ENCODE peak calls at places on chromosomes 6 and 20, in eight cellular contexts. One of them, this sample, is unnamed.
A peak's percentile ranks its signal among the peaks of the same experiment; 100 is the strongest.

GRCh38 chr6:127635091-127635490 is 58.1 kb downstream of the C6orf58 start:
- DNase-seq in HFF-Myc: no peak
- DNase-seq in spleen: no peak
- DNase-seq in fibroblast of the aortic adventitia: no peak
- DNase-seq in GM18507: no peak
- DNase-seq in Kasumi-1: no peak
- DNase-seq in activated CD4-positive, alpha-beta T cell treated with anti-CD3 and anti-CD28 coated beads, Interleukin-2, amount 10 ng/mL, durations not matched to agents 7 days and 5 days: no peak
- DNase-seq in effector CD4-positive, alpha-beta T cell: no peak
- DNase-seq in this sample: no peak

GRCh38 chr6:53651149-53651763 is 14.3 kb downstream of the KLHL31 start:
- DNase-seq in GM18507: no peak
- DNase-seq in effector CD4-positive, alpha-beta T cell: peak; percentile 54
- DNase-seq in Kasumi-1: peak; percentile 87
- DNase-seq in HFF-Myc: peak; percentile 63
- DNase-seq in spleen: no peak
- DNase-seq in fibroblast of the aortic adventitia: peak; percentile 89
- DNase-seq in activated CD4-positive, alpha-beta T cell treated with anti-CD3 and anti-CD28 coated beads, Interleukin-2, amount 10 ng/mL, durations not matched to agents 7 days and 5 days: peak; percentile 82
- DNase-seq in this sample: peak; percentile 43

GRCh38 chr6:4460595-4461475 is 315.4 kb upstream of the CDYL start:
- DNase-seq in GM18507: no peak
- DNase-seq in activated CD4-positive, alpha-beta T cell treated with anti-CD3 and anti-CD28 coated beads, Interleukin-2, amount 10 ng/mL, durations not matched to agents 7 days and 5 days: no peak
- DNase-seq in spleen: no peak
- DNase-seq in HFF-Myc: peak; percentile 42
- DNase-seq in effector CD4-positive, alpha-beta T cell: no peak
- DNase-seq in Kasumi-1: no peak
- DNase-seq in fibroblast of the aortic adventitia: peak; percentile 84
- DNase-seq in this sample: no peak

GRCh38 chr6:95087394-95088097 is 489.8 kb upstream of the MANEA start:
- DNase-seq in Kasumi-1: peak; percentile 40
- DNase-seq in activated CD4-positive, alpha-beta T cell treated with anti-CD3 and anti-CD28 coated beads, Interleukin-2, amount 10 ng/mL, durations not matched to agents 7 days and 5 days: no peak
- DNase-seq in GM18507: no peak
- DNase-seq in fibroblast of the aortic adventitia: peak; percentile 91
- DNase-seq in HFF-Myc: no peak
- DNase-seq in spleen: no peak
- DNase-seq in effector CD4-positive, alpha-beta T cell: no peak
- DNase-seq in this sample: no peak

GRCh38 chr6:133645000-133645619 is 243.8 kb upstream of the TCF21 start:
- DNase-seq in Kasumi-1: no peak
- DNase-seq in effector CD4-positive, alpha-beta T cell: no peak
- DNase-seq in GM18507: no peak
- DNase-seq in spleen: no peak
- DNase-seq in HFF-Myc: peak; percentile 78
- DNase-seq in activated CD4-positive, alpha-beta T cell treated with anti-CD3 and anti-CD28 coated beads, Interleukin-2, amount 10 ng/mL, durations not matched to agents 7 days and 5 days: no peak
- DNase-seq in fibroblast of the aortic adventitia: peak; percentile 64
- DNase-seq in this sample: no peak

GRCh38 chr6:30044630-30045029 is 16.4 kb upstream of the POLR1H start:
- DNase-seq in HFF-Myc: no peak
- DNase-seq in GM18507: no peak
- DNase-seq in spleen: no peak
- DNase-seq in effector CD4-positive, alpha-beta T cell: no peak
- DNase-seq in activated CD4-positive, alpha-beta T cell treated with anti-CD3 and anti-CD28 coated beads, Interleukin-2, amount 10 ng/mL, durations not matched to agents 7 days and 5 days: no peak
- DNase-seq in Kasumi-1: no peak
- DNase-seq in fibroblast of the aortic adventitia: peak; percentile 68
- DNase-seq in this sample: no peak

GRCh38 chr6:101926149-101926925 is 532.8 kb downstream of the GRIK2 start:
- DNase-seq in GM18507: no peak
- DNase-seq in activated CD4-positive, alpha-beta T cell treated with anti-CD3 and anti-CD28 coated beads, Interleukin-2, amount 10 ng/mL, durations not matched to agents 7 days and 5 days: no peak
- DNase-seq in Kasumi-1: no peak
- DNase-seq in HFF-Myc: peak; percentile 10
- DNase-seq in effector CD4-positive, alpha-beta T cell: no peak
- DNase-seq in fibroblast of the aortic adventitia: peak; percentile 8
- DNase-seq in spleen: no peak
- DNase-seq in this sample: no peak

GRCh38 chr6:33676416-33677152 is 34.9 kb downstream of the UQCC2 start:
- DNase-seq in fibroblast of the aortic adventitia: no peak
- DNase-seq in GM18507: no peak
- DNase-seq in HFF-Myc: no peak
- DNase-seq in spleen: no peak
- DNase-seq in activated CD4-positive, alpha-beta T cell treated with anti-CD3 and anti-CD28 coated beads, Interleukin-2, amount 10 ng/mL, durations not matched to agents 7 days and 5 days: no peak
- DNase-seq in effector CD4-positive, alpha-beta T cell: no peak
- DNase-seq in Kasumi-1: no peak
- DNase-seq in this sample: no peak

GRCh38 chr20:55522296-55522815 is 483.0 kb downstream of the CBLN4 start:
- DNase-seq in Kasumi-1: no peak
- DNase-seq in effector CD4-positive, alpha-beta T cell: no peak
- DNase-seq in GM18507: no peak
- DNase-seq in fibroblast of the aortic adventitia: no peak
- DNase-seq in activated CD4-positive, alpha-beta T cell treated with anti-CD3 and anti-CD28 coated beads, Interleukin-2, amount 10 ng/mL, durations not matched to agents 7 days and 5 days: no peak
- DNase-seq in HFF-Myc: no peak
- DNase-seq in spleen: no peak
- DNase-seq in this sample: no peak

GRCh38 chr6:82017316-82017715 is 230.2 kb downstream of the IBTK start:
- DNase-seq in activated CD4-positive, alpha-beta T cell treated with anti-CD3 and anti-CD28 coated beads, Interleukin-2, amount 10 ng/mL, durations not matched to agents 7 days and 5 days: no peak
- DNase-seq in effector CD4-positive, alpha-beta T cell: no peak
- DNase-seq in spleen: no peak
- DNase-seq in fibroblast of the aortic adventitia: peak; percentile 85
- DNase-seq in GM18507: no peak
- DNase-seq in Kasumi-1: no peak
- DNase-seq in HFF-Myc: no peak
- DNase-seq in this sample: no peak

GRCh38 chr6:3742076-3742425 is 9.5 kb downstream of the PXDC1 start:
- DNase-seq in spleen: no peak
- DNase-seq in HFF-Myc: no peak
- DNase-seq in GM18507: no peak
- DNase-seq in activated CD4-positive, alpha-beta T cell treated with anti-CD3 and anti-CD28 coated beads, Interleukin-2, amount 10 ng/mL, durations not matched to agents 7 days and 5 days: no peak
- DNase-seq in effector CD4-positive, alpha-beta T cell: no peak
- DNase-seq in fibroblast of the aortic adventitia: no peak
- DNase-seq in Kasumi-1: no peak
- DNase-seq in this sample: no peak

GRCh38 chr20:38054647-38055046 is 21.1 kb downstream of the RPRD1B start:
- DNase-seq in activated CD4-positive, alpha-beta T cell treated with anti-CD3 and anti-CD28 coated beads, Interleukin-2, amount 10 ng/mL, durations not matched to agents 7 days and 5 days: no peak
- DNase-seq in effector CD4-positive, alpha-beta T cell: no peak
- DNase-seq in fibroblast of the aortic adventitia: no peak
- DNase-seq in HFF-Myc: no peak
- DNase-seq in Kasumi-1: no peak
- DNase-seq in GM18507: no peak
- DNase-seq in spleen: no peak
- DNase-seq in this sample: no peak

GRCh38 chr20:46299078-46299477 is 9.2 kb downstream of the CDH22 start:
- DNase-seq in spleen: no peak
- DNase-seq in Kasumi-1: no peak
- DNase-seq in HFF-Myc: no peak
- DNase-seq in activated CD4-positive, alpha-beta T cell treated with anti-CD3 and anti-CD28 coated beads, Interleukin-2, amount 10 ng/mL, durations not matched to agents 7 days and 5 days: no peak
- DNase-seq in effector CD4-positive, alpha-beta T cell: no peak
- DNase-seq in fibroblast of the aortic adventitia: no peak
- DNase-seq in GM18507: no peak
- DNase-seq in this sample: no peak

GRCh38 chr6:6771224-6771915 is 182.8 kb downstream of the LY86 start:
- DNase-seq in GM18507: no peak
- DNase-seq in fibroblast of the aortic adventitia: no peak
- DNase-seq in HFF-Myc: no peak
- DNase-seq in effector CD4-positive, alpha-beta T cell: no peak
- DNase-seq in Kasumi-1: no peak
- DNase-seq in spleen: no peak
- DNase-seq in activated CD4-positive, alpha-beta T cell treated with anti-CD3 and anti-CD28 coated beads, Interleukin-2, amount 10 ng/mL, durations not matched to agents 7 days and 5 days: no peak
- DNase-seq in this sample: no peak

GRCh38 chr6:131949615-131949908 is 1.6 kb downstream of the CCN2 start:
- DNase-seq in Kasumi-1: no peak
- DNase-seq in spleen: no peak
- DNase-seq in HFF-Myc: no peak
- DNase-seq in activated CD4-positive, alpha-beta T cell treated with anti-CD3 and anti-CD28 coated beads, Interleukin-2, amount 10 ng/mL, durations not matched to agents 7 days and 5 days: no peak
- DNase-seq in fibroblast of the aortic adventitia: peak; percentile 96
- DNase-seq in effector CD4-positive, alpha-beta T cell: no peak
- DNase-seq in GM18507: no peak
- DNase-seq in this sample: no peak

GRCh38 chr6:156348376-156348775 is 428.8 kb upstream of the ARID1B start:
- DNase-seq in activated CD4-positive, alpha-beta T cell treated with anti-CD3 and anti-CD28 coated beads, Interleukin-2, amount 10 ng/mL, durations not matched to agents 7 days and 5 days: no peak
- DNase-seq in fibroblast of the aortic adventitia: no peak
- DNase-seq in spleen: no peak
- DNase-seq in GM18507: no peak
- DNase-seq in HFF-Myc: no peak
- DNase-seq in effector CD4-positive, alpha-beta T cell: no peak
- DNase-seq in Kasumi-1: peak; percentile 38
- DNase-seq in this sample: no peak

GRCh38 chr20:46621492-46621891 is 29.8 kb downstream of the SLC13A3 start:
- DNase-seq in HFF-Myc: no peak
- DNase-seq in fibroblast of the aortic adventitia: peak; percentile 29
- DNase-seq in effector CD4-positive, alpha-beta T cell: no peak
- DNase-seq in Kasumi-1: no peak
- DNase-seq in GM18507: no peak
- DNase-seq in activated CD4-positive, alpha-beta T cell treated with anti-CD3 and anti-CD28 coated beads, Interleukin-2, amount 10 ng/mL, durations not matched to agents 7 days and 5 days: no peak
- DNase-seq in spleen: no peak
- DNase-seq in this sample: no peak

GRCh38 chr6:33957391-33958207 is 153.8 kb upstream of the MLN start:
- DNase-seq in fibroblast of the aortic adventitia: no peak
- DNase-seq in spleen: peak; percentile 37
- DNase-seq in activated CD4-positive, alpha-beta T cell treated with anti-CD3 and anti-CD28 coated beads, Interleukin-2, amount 10 ng/mL, durations not matched to agents 7 days and 5 days: no peak
- DNase-seq in Kasumi-1: no peak
- DNase-seq in GM18507: no peak
- DNase-seq in effector CD4-positive, alpha-beta T cell: no peak
- DNase-seq in HFF-Myc: no peak
- DNase-seq in this sample: no peak

GRCh38 chr6:10954590-10955010 is 67.7 kb downstream of the SYCP2L start:
- DNase-seq in GM18507: peak; percentile 33
- DNase-seq in fibroblast of the aortic adventitia: peak; percentile 73
- DNase-seq in activated CD4-positive, alpha-beta T cell treated with anti-CD3 and anti-CD28 coated beads, Interleukin-2, amount 10 ng/mL, durations not matched to agents 7 days and 5 days: peak; percentile 72
- DNase-seq in Kasumi-1: peak; percentile 31
- DNase-seq in spleen: peak; percentile 90
- DNase-seq in effector CD4-positive, alpha-beta T cell: peak; percentile 33
- DNase-seq in HFF-Myc: peak; percentile 52
- DNase-seq in this sample: peak; percentile 48

GRCh38 chr20:47535088-47535487 is 33.4 kb downstream of the NCOA3 start:
- DNase-seq in effector CD4-positive, alpha-beta T cell: no peak
- DNase-seq in activated CD4-positive, alpha-beta T cell treated with anti-CD3 and anti-CD28 coated beads, Interleukin-2, amount 10 ng/mL, durations not matched to agents 7 days and 5 days: no peak
- DNase-seq in GM18507: no peak
- DNase-seq in spleen: no peak
- DNase-seq in Kasumi-1: no peak
- DNase-seq in HFF-Myc: no peak
- DNase-seq in fibroblast of the aortic adventitia: no peak
- DNase-seq in this sample: no peak

GRCh38 chr6:138443979-138444378 is 40.0 kb downstream of the HEBP2 start:
- DNase-seq in fibroblast of the aortic adventitia: no peak
- DNase-seq in spleen: no peak
- DNase-seq in HFF-Myc: no peak
- DNase-seq in Kasumi-1: no peak
- DNase-seq in effector CD4-positive, alpha-beta T cell: no peak
- DNase-seq in activated CD4-positive, alpha-beta T cell treated with anti-CD3 and anti-CD28 coated beads, Interleukin-2, amount 10 ng/mL, durations not matched to agents 7 days and 5 days: no peak
- DNase-seq in GM18507: no peak
- DNase-seq in this sample: no peak

GRCh38 chr6:18166314-18167007 is 11.2 kb downstream of the KDM1B start:
- DNase-seq in fibroblast of the aortic adventitia: peak; percentile 61
- DNase-seq in GM18507: no peak
- DNase-seq in effector CD4-positive, alpha-beta T cell: no peak
- DNase-seq in HFF-Myc: no peak
- DNase-seq in Kasumi-1: no peak
- DNase-seq in spleen: no peak
- DNase-seq in activated CD4-positive, alpha-beta T cell treated with anti-CD3 and anti-CD28 coated beads, Interleukin-2, amount 10 ng/mL, durations not matched to agents 7 days and 5 days: no peak
- DNase-seq in this sample: no peak

GRCh38 chr6:163427498-163428254 is 13.2 kb downstream of the QKI start:
- DNase-seq in activated CD4-positive, alpha-beta T cell treated with anti-CD3 and anti-CD28 coated beads, Interleukin-2, amount 10 ng/mL, durations not matched to agents 7 days and 5 days: no peak
- DNase-seq in fibroblast of the aortic adventitia: peak; percentile 88
- DNase-seq in GM18507: no peak
- DNase-seq in Kasumi-1: peak; percentile 65
- DNase-seq in spleen: no peak
- DNase-seq in effector CD4-positive, alpha-beta T cell: no peak
- DNase-seq in HFF-Myc: no peak
- DNase-seq in this sample: no peak

GRCh38 chr6:112337209-112337638 is 9.9 kb upstream of the RFPL4B start:
- DNase-seq in fibroblast of the aortic adventitia: peak; percentile 87
- DNase-seq in GM18507: no peak
- DNase-seq in Kasumi-1: peak; percentile 54
- DNase-seq in spleen: no peak
- DNase-seq in HFF-Myc: peak; percentile 82
- DNase-seq in effector CD4-positive, alpha-beta T cell: no peak
- DNase-seq in activated CD4-positive, alpha-beta T cell treated with anti-CD3 and anti-CD28 coated beads, Interleukin-2, amount 10 ng/mL, durations not matched to agents 7 days and 5 days: no peak
- DNase-seq in this sample: no peak

GRCh38 chr6:43823879-43824740 is 54.1 kb downstream of the VEGFA start:
- DNase-seq in fibroblast of the aortic adventitia: no peak
- DNase-seq in GM18507: no peak
- DNase-seq in HFF-Myc: no peak
- DNase-seq in effector CD4-positive, alpha-beta T cell: no peak
- DNase-seq in activated CD4-positive, alpha-beta T cell treated with anti-CD3 and anti-CD28 coated beads, Interleukin-2, amount 10 ng/mL, durations not matched to agents 7 days and 5 days: no peak
- DNase-seq in spleen: no peak
- DNase-seq in Kasumi-1: peak; percentile 82
- DNase-seq in this sample: no peak

GRCh38 chr6:56953597-56954388 is 1.1 kb upstream of the BEND6 start:
- DNase-seq in spleen: no peak
- DNase-seq in activated CD4-positive, alpha-beta T cell treated with anti-CD3 and anti-CD28 coated beads, Interleukin-2, amount 10 ng/mL, durations not matched to agents 7 days and 5 days: no peak
- DNase-seq in effector CD4-positive, alpha-beta T cell: no peak
- DNase-seq in Kasumi-1: no peak
- DNase-seq in fibroblast of the aortic adventitia: peak; percentile 34
- DNase-seq in HFF-Myc: no peak
- DNase-seq in GM18507: no peak
- DNase-seq in this sample: no peak

GRCh38 chr20:31721408-31722332 is 998 bp downstream of the BCL2L1 start:
- DNase-seq in spleen: peak; percentile 83
- DNase-seq in HFF-Myc: no peak
- DNase-seq in effector CD4-positive, alpha-beta T cell: no peak
- DNase-seq in activated CD4-positive, alpha-beta T cell treated with anti-CD3 and anti-CD28 coated beads, Interleukin-2, amount 10 ng/mL, durations not matched to agents 7 days and 5 days: no peak
- DNase-seq in GM18507: no peak
- DNase-seq in fibroblast of the aortic adventitia: no peak
- DNase-seq in Kasumi-1: no peak
- DNase-seq in this sample: no peak

GRCh38 chr20:44413575-44414345 is 58.3 kb downstream of the HNF4A start:
- DNase-seq in fibroblast of the aortic adventitia: no peak
- DNase-seq in GM18507: no peak
- DNase-seq in Kasumi-1: no peak
- DNase-seq in spleen: no peak
- DNase-seq in activated CD4-positive, alpha-beta T cell treated with anti-CD3 and anti-CD28 coated beads, Interleukin-2, amount 10 ng/mL, durations not matched to agents 7 days and 5 days: no peak
- DNase-seq in HFF-Myc: no peak
- DNase-seq in effector CD4-positive, alpha-beta T cell: no peak
- DNase-seq in this sample: no peak

GRCh38 chr6:150711584-150712501 is 112.2 kb downstream of the PLEKHG1 start:
- DNase-seq in fibroblast of the aortic adventitia: peak; percentile 81
- DNase-seq in Kasumi-1: no peak
- DNase-seq in effector CD4-positive, alpha-beta T cell: no peak
- DNase-seq in GM18507: no peak
- DNase-seq in HFF-Myc: no peak
- DNase-seq in activated CD4-positive, alpha-beta T cell treated with anti-CD3 and anti-CD28 coated beads, Interleukin-2, amount 10 ng/mL, durations not matched to agents 7 days and 5 days: no peak
- DNase-seq in spleen: no peak
- DNase-seq in this sample: no peak

GRCh38 chr6:44247338-44248302 is 719 bp downstream of the HSP90AB1 start:
- DNase-seq in GM18507: no peak
- DNase-seq in HFF-Myc: no peak
- DNase-seq in spleen: peak; percentile 96
- DNase-seq in Kasumi-1: no peak
- DNase-seq in fibroblast of the aortic adventitia: peak; percentile 53
- DNase-seq in effector CD4-positive, alpha-beta T cell: peak; percentile 87
- DNase-seq in activated CD4-positive, alpha-beta T cell treated with anti-CD3 and anti-CD28 coated beads, Interleukin-2, amount 10 ng/mL, durations not matched to agents 7 days and 5 days: peak; percentile 82
- DNase-seq in this sample: peak; percentile 85

GRCh38 chr6:99178168-99178567 is 171.3 kb downstream of the FAXC start:
- DNase-seq in fibroblast of the aortic adventitia: no peak
- DNase-seq in effector CD4-positive, alpha-beta T cell: no peak
- DNase-seq in spleen: no peak
- DNase-seq in HFF-Myc: no peak
- DNase-seq in activated CD4-positive, alpha-beta T cell treated with anti-CD3 and anti-CD28 coated beads, Interleukin-2, amount 10 ng/mL, durations not matched to agents 7 days and 5 days: no peak
- DNase-seq in GM18507: no peak
- DNase-seq in Kasumi-1: no peak
- DNase-seq in this sample: no peak

GRCh38 chr6:97306946-97307345 is 23.9 kb upstream of the MMS22L start:
- DNase-seq in spleen: no peak
- DNase-seq in Kasumi-1: no peak
- DNase-seq in HFF-Myc: no peak
- DNase-seq in fibroblast of the aortic adventitia: no peak
- DNase-seq in GM18507: no peak
- DNase-seq in effector CD4-positive, alpha-beta T cell: no peak
- DNase-seq in activated CD4-positive, alpha-beta T cell treated with anti-CD3 and anti-CD28 coated beads, Interleukin-2, amount 10 ng/mL, durations not matched to agents 7 days and 5 days: no peak
- DNase-seq in this sample: no peak